ENCODE peak calls at places on chromosomes 5 and 9, in eight cellular contexts. V, U, B, O, Z, Y, L and I are unnamed samples. For H3K9me3, the result is how much of the 10 kb centered on the place peaks cover.

GRCh38 chr9:87708989-87709706 is 16.8 kb upstream of the CTSL start:
- DNase-seq in B (no peak), V (no peak), L (no peak), Y (no peak), U (no peak), O (no peak), Z (no peak), I (no peak)

GRCh38 chr5:142597546-142598337 is 88.1 kb downstream of the FGF1 start:
- DNase-seq in Y (peak), O (peak), U (no peak), Z (no peak), V (no peak), B (peak), L (no peak), I (no peak)

GRCh38 chr5:79119486-79119885 is 7.9 kb downstream of the BHMT start:
- DNase-seq in L (no peak), Y (no peak), B (no peak), V (no peak), O (no peak), Z (no peak), U (no peak), I (no peak)

GRCh38 chr9:113542741-113543140 is 79.2 kb downstream of the RGS3 start:
- DNase-seq in O (peak), U (no peak), Y (no peak), B (no peak), Z (no peak), V (peak), L (no peak), I (peak)

GRCh38 chr9:97511762-97512429 is 10.4 kb downstream of the TMOD1 start:
- DNase-seq in B (no peak), Z (no peak), V (no peak), L (no peak), O (no peak), U (no peak), Y (no peak), I (no peak)

GRCh38 chr9:70435948-70436347 is 21.5 kb upstream of the KLF9 start:
- DNase-seq in B (no peak), Z (no peak), U (peak), V (no peak), O (no peak), L (no peak), Y (peak), I (no peak)

GRCh38 chr5:77356740-77357139 is 135.4 kb downstream of the WDR41 start:
- DNase-seq in U (no peak), L (no peak), Z (no peak), V (no peak), B (no peak), O (no peak), Y (no peak), I (no peak)

GRCh38 chr5:135067587-135067986 is 33.6 kb upstream of the PITX1 start:
- DNase-seq in O (peak), B (no peak), U (no peak), Y (no peak), V (no peak), Z (no peak), L (peak), I (peak)

GRCh38 chr9:2623046-2623865 is 1.7 kb downstream of the VLDLR start:
- DNase-seq in B (peak), O (no peak), V (peak), U (peak), Z (no peak), Y (peak), L (peak), I (peak)

GRCh38 chr5:69265931-69266330 is 31.2 kb downstream of the CDK7 start:
- DNase-seq in V (peak), Z (no peak), O (no peak), Y (no peak), L (no peak), U (no peak), B (no peak), I (no peak)

GRCh38 chr9:89744255-89744648 is 139.4 kb downstream of the GADD45G start:
- DNase-seq in V (no peak), B (no peak), Y (no peak), Z (no peak), U (no peak), L (no peak), O (no peak), I (no peak)

GRCh38 chr5:42887094-42887493 is 75.4 kb upstream of the SELENOP start:
- DNase-seq in Y (no peak), O (no peak), U (no peak), L (no peak), Z (no peak), V (no peak), B (no peak), I (peak)

GRCh38 chr5:172904312-172904642 is 54.9 kb upstream of the RPL26L1 start:
- DNase-seq in V (no peak), Y (no peak), B (no peak), O (no peak), L (no peak), U (no peak), Z (no peak), I (no peak)

GRCh38 chr5:172901788-172902496 is 57.3 kb upstream of the RPL26L1 start:
- DNase-seq in O (no peak), Y (peak), B (peak), L (no peak), U (no peak), Z (no peak), V (no peak), I (no peak)

GRCh38 chr5:172901012-172901780 is 58.0 kb upstream of the RPL26L1 start:
- DNase-seq in Y (peak), O (no peak), B (no peak), Z (no peak), L (peak), U (peak), V (peak), I (peak)

GRCh38 chr5:172903790-172904189 is 55.4 kb upstream of the RPL26L1 start:
- DNase-seq in L (peak), O (peak), U (no peak), Y (peak), V (no peak), Z (no peak), B (no peak), I (peak)

GRCh38 chr5:172902497-172903472 is 56.4 kb upstream of the RPL26L1 start:
- DNase-seq in U (peak), B (peak), Z (no peak), L (peak), V (peak), Y (peak), O (peak), I (peak)
- TF ChIP-seq CTCF in U (peak), B (peak), Z (no peak), L (peak), V (peak), Y (peak), O (peak), I (peak)

DNA sequence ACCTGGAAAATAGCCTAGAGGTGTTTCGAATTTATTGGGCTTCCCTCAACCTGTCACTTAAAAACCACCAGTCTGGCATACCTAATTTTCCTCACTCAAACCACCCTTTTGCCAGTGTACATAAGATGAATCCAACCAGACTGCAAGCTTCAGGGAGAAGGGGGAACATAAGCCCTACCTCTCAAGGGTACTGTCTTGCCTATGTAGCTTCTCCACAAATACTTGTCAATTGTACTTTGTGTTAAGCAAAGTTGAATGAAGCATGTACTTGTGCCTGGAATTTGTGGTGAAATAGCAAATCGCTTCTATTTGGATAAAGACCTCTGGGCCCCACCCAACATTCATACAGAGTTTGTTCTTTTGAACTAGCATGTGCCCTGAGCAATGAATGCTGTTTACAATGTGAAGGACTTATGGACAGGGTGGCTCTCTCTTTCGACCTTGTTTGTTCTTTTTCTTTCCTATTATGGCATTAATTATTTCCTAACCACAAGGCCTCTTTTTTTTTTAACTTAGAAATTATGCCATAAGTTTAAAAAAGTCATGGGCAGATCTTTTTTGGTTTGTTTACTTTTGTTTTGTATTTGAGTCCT is 580.2 kb downstream of the EBF1 start:
- DNase-seq in Z (no peak), V (no peak), L (no peak), U (no peak), B (no peak), O (no peak), Y (peak), I (no peak)
- H3K9me3 ChIP-seq in Z (under half), V (under half), L (under half), U (under half), B (under half), O (under half), Y (under half), I (under half)

DNA sequence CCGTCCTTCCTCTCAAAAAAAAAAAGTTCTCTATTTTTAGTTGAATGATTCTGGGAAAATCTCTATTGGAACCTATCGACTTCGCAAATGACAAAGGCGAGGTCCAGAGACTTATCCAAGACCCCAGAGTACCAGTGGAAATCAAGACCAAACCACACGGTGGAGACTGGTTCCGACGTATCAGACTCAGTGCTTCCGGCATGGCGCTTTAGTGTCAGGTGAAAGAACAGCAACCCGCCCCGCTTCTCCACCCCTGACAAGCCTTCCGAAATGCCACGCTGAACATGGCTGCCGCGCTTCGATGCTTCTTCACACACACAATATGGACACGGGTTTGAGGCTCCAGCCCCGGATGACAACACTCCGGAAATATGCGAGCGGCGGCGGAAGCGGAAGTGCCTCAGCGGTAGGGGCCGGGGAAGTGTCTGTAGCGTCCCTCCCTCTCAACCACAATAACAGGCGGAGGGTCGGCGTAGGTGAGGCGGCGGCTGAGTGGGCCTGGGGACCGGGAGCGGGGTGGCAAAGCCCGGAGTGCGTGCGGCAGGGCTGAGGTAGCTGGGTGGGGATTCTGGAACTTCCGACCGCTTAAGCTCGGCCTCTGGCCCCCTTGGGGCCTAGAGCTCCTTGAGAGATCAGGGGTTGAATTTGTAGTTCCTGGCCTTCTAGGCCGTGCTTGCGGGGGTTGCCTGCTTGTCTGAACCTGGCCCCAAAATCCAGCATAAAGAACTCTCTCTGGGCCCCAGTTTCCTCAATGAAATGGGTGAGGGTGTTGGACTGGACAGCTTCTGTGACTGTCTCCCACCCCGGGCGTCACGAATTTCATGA is at the start of gene FBXO38:
- DNase-seq in U (peak), B (peak), V (peak), Z (peak), L (peak), Y (peak), O (peak), I (peak)
- TF ChIP-seq CTCF in U (no peak), B (no peak), V (no peak), Z (no peak), L (peak), Y (no peak), O (peak), I (no peak)

GRCh38 chr9:126159661-126160060 is 167.0 kb upstream of the MVB12B start:
- DNase-seq in U (no peak), B (no peak), L (no peak), Y (no peak), V (no peak), Z (no peak), O (no peak), I (no peak)

GRCh38 chr9:126160067-126160853 is 166.4 kb upstream of the MVB12B start:
- DNase-seq in Z (no peak), B (no peak), O (no peak), Y (no peak), V (no peak), L (no peak), U (no peak), I (no peak)

GRCh38 chr9:126157409-126157808 is 169.2 kb upstream of the MVB12B start:
- DNase-seq in U (no peak), V (no peak), B (no peak), Z (no peak), Y (no peak), O (no peak), L (no peak), I (no peak)

GRCh38 chr9:126157826-126158431 is 168.7 kb upstream of the MVB12B start:
- DNase-seq in B (no peak), Z (no peak), V (no peak), U (no peak), L (no peak), O (no peak), Y (no peak), I (no peak)

GRCh38 chr9:126158591-126159519 is 167.8 kb upstream of the MVB12B start:
- DNase-seq in Y (no peak), B (no peak), V (no peak), Z (no peak), U (no peak), L (no peak), O (no peak), I (no peak)
- H3K9me3 ChIP-seq in Y (under half), B (under half), V (under half), Z (under half), U (under half), L (under half), O (under half), I (under half)

DNA sequence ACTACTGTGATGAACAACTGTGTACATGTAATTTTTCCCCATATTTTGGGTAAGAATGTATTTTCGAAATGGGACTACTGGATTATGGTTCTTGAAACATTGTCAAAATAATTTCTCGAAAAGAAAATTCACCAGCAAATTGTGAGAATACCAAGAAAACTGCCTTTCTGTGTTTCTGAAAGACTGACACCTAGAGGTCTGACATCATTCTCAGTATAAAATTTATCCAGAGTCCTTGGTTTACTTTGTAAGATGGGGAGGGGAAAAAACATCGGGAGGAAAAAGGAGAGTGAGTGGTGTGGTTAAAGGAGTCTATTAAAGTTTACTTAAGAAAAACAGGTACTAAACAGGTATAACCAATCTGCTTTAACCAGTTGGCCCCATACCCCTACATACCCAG is 149.2 kb downstream of the CEP120 start:
- DNase-seq in B (no peak), Y (no peak), O (no peak), U (no peak), L (no peak), Z (no peak), V (no peak), I (no peak)
- TF ChIP-seq CTCF in B (peak), Y (no peak), O (peak), U (no peak), L (peak), Z (no peak), V (no peak), I (no peak)

DNA sequence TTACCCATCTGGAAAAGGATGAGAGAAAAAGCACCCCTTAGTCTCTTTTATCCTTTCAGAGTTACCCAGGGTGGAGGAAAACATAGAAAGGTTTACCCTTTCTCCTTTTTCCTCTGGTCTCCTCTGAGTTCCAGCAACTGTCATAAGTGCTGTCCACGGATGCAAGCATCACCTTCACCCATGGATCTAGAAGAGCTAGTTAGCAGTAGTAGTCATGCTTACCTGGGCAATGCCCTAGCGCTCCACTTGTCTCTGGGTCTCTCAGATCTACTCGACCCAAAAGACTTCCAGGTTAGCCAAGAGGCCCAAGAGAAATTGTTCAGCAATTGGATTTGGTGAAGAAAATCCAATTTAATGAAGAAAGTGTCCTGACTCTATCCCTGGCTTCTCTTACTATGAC is 656.2 kb upstream of the PTPRD start:
- DNase-seq in V (no peak), L (no peak), O (no peak), U (no peak), Y (peak), Z (no peak), B (no peak), I (no peak)
- H3K9me3 ChIP-seq in V (under half), L (under half), O (under half), U (under half), Y (under half), Z (under half), B (under half), I (half or more)

DNA sequence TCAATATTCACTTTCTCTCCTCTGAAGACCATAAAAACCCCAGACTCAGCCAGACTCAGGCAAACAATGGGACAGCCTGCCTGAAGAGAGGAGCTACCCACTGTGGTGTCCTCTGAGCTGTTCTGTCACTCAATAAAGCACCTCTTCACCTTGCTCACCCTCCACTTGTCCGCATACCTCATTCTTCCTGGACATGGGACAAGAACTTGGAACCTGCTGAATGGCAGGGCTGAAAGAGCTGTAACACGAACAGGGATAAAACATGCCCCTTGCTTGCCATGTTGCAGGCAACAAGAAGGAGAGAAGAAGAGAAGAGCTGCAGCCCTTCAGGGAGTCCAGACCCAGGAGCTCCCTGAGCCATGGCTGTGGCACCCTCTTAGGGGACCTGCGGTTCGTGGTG is 86.8 kb upstream of the SEMA6A start:
- DNase-seq in V (no peak), Y (no peak), O (no peak), B (no peak), Z (no peak), U (no peak), L (no peak), I (no peak)
- TF ChIP-seq CTCF in V (no peak), Y (no peak), O (no peak), B (no peak), Z (no peak), U (no peak), L (no peak), I (no peak)

GRCh38 chr5:53930457-53930856 is 370.0 kb downstream of the NDUFS4 start:
- DNase-seq in U (no peak), B (no peak), O (no peak), L (no peak), Y (no peak), V (no peak), Z (no peak), I (no peak)
- H3K9me3 ChIP-seq in U (under half), B (under half), O (under half), L (under half), Y (under half), V (under half), Z (under half), I (under half)

GRCh38 chr5:170216262-170216864 is 16.4 kb upstream of the C5orf58 start:
- DNase-seq in O (no peak), U (peak), Z (no peak), B (peak), L (no peak), Y (peak), V (no peak), I (no peak)
- TF ChIP-seq CTCF in O (peak), U (no peak), Z (no peak), B (peak), L (peak), Y (peak), V (peak), I (no peak)

DNA sequence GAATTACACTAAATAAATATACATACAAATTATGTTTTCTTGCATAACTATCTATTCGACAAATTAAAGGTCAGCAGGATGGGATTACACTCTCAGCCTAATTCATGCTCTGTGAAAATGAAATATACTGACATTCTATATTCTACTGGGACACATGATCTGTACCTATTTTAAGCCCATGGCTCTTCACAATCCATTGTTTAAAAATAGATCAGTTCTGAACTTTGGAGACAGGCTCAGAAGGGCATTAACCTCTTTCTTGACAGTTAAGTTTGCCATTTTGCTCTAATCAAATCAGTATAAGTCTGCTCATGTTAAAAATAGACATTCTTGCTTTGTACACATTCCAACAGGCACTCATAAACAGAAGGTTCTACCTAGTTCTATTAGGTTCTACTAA is 361.2 kb downstream of the HCN1 start:
- DNase-seq in U (no peak), Z (no peak), Y (no peak), B (no peak), V (no peak), L (no peak), O (no peak), I (no peak)
- H3K9me3 ChIP-seq in U (under half), Z (under half), Y (under half), B (under half), V (under half), L (under half), O (under half), I (under half)